ENCODE peak calls at places on chromosomes 11 and 22, in ten cellular contexts. X is endothelial cell of umbilical vein; C is A549; Z is dorsolateral prefrontal cortex; J is H9; Y is RWPE1; I is naive thymus-derived CD4-positive, alpha-beta T cell; P is tibial nerve; A is kidney; S is psoas muscle. K is an unnamed sample.

GRCh38 chr11:76793834-76794291 is 10.7 kb downstream of the TSKU start:
- DNase-seq in X (no peak), S (no peak), Y (no peak), Z (no peak), J (peak), P (no peak), I (no peak), C (no peak), A (no peak), K (no peak)

GRCh38 chr11:66720223-66720898 is 8.7 kb downstream of the SPTBN2 start:
- DNase-seq in Y (peak), J (peak), S (peak), P (no peak), X (peak), I (no peak), Z (peak), A (peak), C (peak), K (peak)

GRCh38 chr11:129375731-129376657 is at the start of gene BARX2:
- DNase-seq in S (no peak), C (peak), J (peak), Z (no peak), A (peak), I (no peak), P (no peak), Y (peak), X (peak), K (peak)

GRCh38 chr11:78542007-78542406 is 32.7 kb downstream of the NARS2 start:
- DNase-seq in J (no peak), A (no peak), C (no peak), I (no peak), Z (no peak), P (no peak), S (no peak), X (peak), Y (no peak), K (no peak)

GRCh38 chr22:44224166-44224565 is 43.4 kb downstream of the PARVG start:
- DNase-seq in J (no peak), P (no peak), A (peak), Z (no peak), X (no peak), Y (peak), S (no peak), I (no peak), C (no peak), K (no peak)

GRCh38 chr11:7251836-7252682 is at the start of gene SYT9:
- DNase-seq in S (peak), Z (peak), A (peak), X (peak), P (no peak), C (peak), I (no peak), Y (peak), J (peak), K (peak)

GRCh38 chr22:17884084-17884483 is 109.8 kb upstream of the BID start:
- DNase-seq in I (no peak), A (no peak), Y (peak), J (no peak), S (no peak), C (no peak), P (no peak), X (no peak), Z (no peak), K (no peak)

GRCh38 chr11:109865558-109866186 is 227.5 kb upstream of the ZC3H12C start:
- DNase-seq in A (peak), X (no peak), P (no peak), S (no peak), Z (peak), Y (no peak), I (no peak), J (peak), C (peak), K (no peak)

GRCh38 chr11:119754199-119754598 is 25.2 kb upstream of the NECTIN1 start:
- DNase-seq in A (no peak), J (no peak), Y (no peak), I (no peak), C (no peak), Z (no peak), X (no peak), P (no peak), S (no peak), K (peak)

GRCh38 chr11:20770421-20770935 is 101.1 kb downstream of the NELL1 start:
- DNase-seq in I (no peak), C (no peak), X (no peak), P (no peak), A (no peak), J (no peak), Y (no peak), S (no peak), Z (no peak), K (no peak)

GRCh38 chr11:121892131-121892681 is 223.8 kb downstream of the BLID start:
- DNase-seq in A (no peak), C (no peak), X (peak), Y (peak), J (peak), P (no peak), S (peak), Z (no peak), I (no peak), K (peak)

GRCh38 chr11:47917643-47918369 is 62.6 kb upstream of the PTPRJ start:
- DNase-seq in S (peak), A (peak), Z (no peak), I (no peak), C (peak), P (peak), J (peak), X (peak), Y (peak), K (peak)

GRCh38 chr11:118883368-118884071 is at the start of gene CXCR5:
- DNase-seq in C (no peak), A (no peak), Z (no peak), Y (no peak), X (no peak), I (no peak), J (no peak), P (no peak), S (no peak), K (peak)

GRCh38 chr11:46122955-46123354 is 1.7 kb upstream of the PHF21A start:
- DNase-seq in C (no peak), P (no peak), Y (no peak), Z (no peak), I (no peak), X (peak), A (no peak), J (no peak), S (no peak), K (peak)

GRCh38 chr11:130216591-130217132 is 57.1 kb downstream of the ST14 start:
- DNase-seq in P (no peak), Z (no peak), C (no peak), Y (no peak), J (no peak), X (no peak), A (peak), S (no peak), I (no peak), K (no peak)

GRCh38 chr11:11510939-11511338 is 110.9 kb downstream of the GALNT18 start:
- DNase-seq in C (no peak), Y (no peak), S (peak), Z (no peak), A (peak), J (no peak), I (no peak), P (peak), X (no peak), K (peak)

GRCh38 chr22:49768511-49768910 is 59.2 kb downstream of the BRD1 start:
- DNase-seq in C (no peak), X (no peak), J (no peak), I (no peak), S (peak), A (peak), Z (no peak), Y (no peak), P (no peak), K (no peak)
- H3K27ac ChIP-seq in C (no peak), X (no peak), J (no peak), I (no peak), S (no peak), A (no peak), Z (no peak), Y (no peak), P (no peak), K (no peak)

GRCh38 chr22:42075277-42075676 is 1.2 kb downstream of the PHETA2 start:
- DNase-seq in C (no peak), Y (no peak), I (no peak), X (no peak), A (no peak), P (no peak), S (no peak), J (no peak), Z (no peak), K (no peak)

GRCh38 chr22:42073568-42074152 is 388 bp upstream of the PHETA2 start:
- DNase-seq in Y (no peak), C (no peak), I (no peak), X (no peak), Z (no peak), A (no peak), P (no peak), J (no peak), S (no peak), K (no peak)

GRCh38 chr22:42072606-42073330 is 1.3 kb upstream of the PHETA2 start:
- DNase-seq in J (no peak), X (no peak), Y (no peak), A (no peak), I (no peak), P (no peak), S (no peak), C (no peak), Z (no peak), K (no peak)

GRCh38 chr22:42074846-42075245 is 798 bp downstream of the PHETA2 start:
- DNase-seq in I (no peak), X (peak), Y (no peak), S (no peak), P (no peak), Z (no peak), J (no peak), C (no peak), A (no peak), K (no peak)

GRCh38 chr22:42074153-42074750 is at the start of gene PHETA2:
- DNase-seq in Y (no peak), X (peak), J (peak), P (no peak), S (peak), Z (no peak), I (peak), A (peak), C (no peak), K (no peak)
- H3K27ac ChIP-seq in Y (peak), X (peak), J (no peak), P (peak), S (peak), Z (no peak), I (peak), A (peak), C (no peak), K (peak)

GRCh38 chr11:114260483-114260882 is 35.7 kb upstream of the NNMT start:
- DNase-seq in A (no peak), P (no peak), I (no peak), J (no peak), S (no peak), C (no peak), X (no peak), Z (no peak), Y (no peak), K (no peak)
- H3K27ac ChIP-seq in A (no peak), P (no peak), I (no peak), J (no peak), S (peak), C (no peak), X (no peak), Z (peak), Y (peak), K (no peak)

GRCh38 chr11:19431059-19431398 is 190.3 kb upstream of the E2F8 start:
- DNase-seq in X (no peak), Y (no peak), I (no peak), C (no peak), Z (no peak), S (no peak), A (no peak), P (no peak), J (no peak), K (no peak)

GRCh38 chr11:19435306-19435989 is 194.7 kb upstream of the E2F8 start:
- DNase-seq in Z (no peak), C (no peak), P (no peak), A (no peak), J (no peak), S (no peak), Y (no peak), X (no peak), I (no peak), K (no peak)

GRCh38 chr11:19432370-19433163 is 191.8 kb upstream of the E2F8 start:
- DNase-seq in C (no peak), P (no peak), Y (no peak), X (no peak), J (no peak), I (no peak), Z (no peak), A (no peak), S (no peak), K (peak)

GRCh38 chr11:19433367-19433766 is 192.6 kb upstream of the E2F8 start:
- DNase-seq in S (no peak), Y (no peak), Z (no peak), J (no peak), P (no peak), X (no peak), A (no peak), C (no peak), I (no peak), K (no peak)

GRCh38 chr11:19433791-19434190 is 193.0 kb upstream of the E2F8 start:
- DNase-seq in X (no peak), P (no peak), S (no peak), J (no peak), Z (no peak), Y (no peak), C (no peak), I (no peak), A (no peak), K (no peak)
- H3K27ac ChIP-seq in X (no peak), P (no peak), S (no peak), J (no peak), Z (no peak), Y (no peak), C (no peak), I (no peak), A (no peak), K (no peak)

GRCh38 chr22:19036229-19036522 is 86.0 kb downstream of the DGCR2 start:
- DNase-seq in P (no peak), C (no peak), S (no peak), Z (no peak), I (no peak), X (no peak), J (no peak), A (no peak), Y (no peak), K (no peak)
- H3K27ac ChIP-seq in P (no peak), C (no peak), S (no peak), Z (no peak), I (no peak), X (no peak), J (no peak), A (no peak), Y (no peak), K (no peak)

DNA sequence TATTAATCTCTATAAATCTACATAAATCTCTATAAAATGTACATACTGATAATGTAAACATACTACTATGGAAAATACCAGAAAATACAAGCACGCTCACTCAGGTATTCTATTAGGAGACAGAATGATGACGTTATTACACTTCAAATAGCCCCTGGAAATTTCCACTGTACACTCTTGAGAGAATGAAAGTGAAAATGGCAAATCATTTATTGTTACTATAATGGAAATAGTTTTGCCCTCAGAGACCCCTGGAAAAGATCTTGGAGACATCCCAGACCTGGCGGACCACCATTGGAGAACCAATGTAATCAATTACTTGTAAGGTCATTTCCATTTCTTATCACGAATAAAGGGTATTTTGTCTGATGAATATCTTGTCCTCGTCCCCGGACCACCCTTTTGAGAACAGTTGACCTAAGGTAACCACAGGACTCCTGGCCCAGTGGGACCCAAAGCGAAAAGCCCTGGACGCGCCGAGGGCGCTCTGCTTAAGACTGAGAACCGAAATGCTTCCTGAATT is 509 bp upstream of the PRRG4 start:
- DNase-seq in I (no peak), A (no peak), Y (no peak), J (no peak), P (no peak), Z (no peak), C (no peak), X (peak), S (no peak), K (no peak)
- H3K27ac ChIP-seq in I (no peak), A (peak), Y (peak), J (no peak), P (peak), Z (no peak), C (peak), X (no peak), S (no peak), K (no peak)

GRCh38 chr11:2804701-2805387 is 80.7 kb downstream of the CDKN1C start:
- DNase-seq in I (no peak), P (peak), J (peak), C (no peak), S (peak), A (peak), X (peak), Y (no peak), Z (no peak), K (no peak)
- H3K27ac ChIP-seq in I (no peak), P (no peak), J (no peak), C (no peak), S (peak), A (no peak), X (no peak), Y (no peak), Z (no peak), K (no peak)